ENCODE peak calls at places on chromosomes 13 and 19, in four cellular contexts. H is CD8-positive, alpha-beta T cell; Q is NB4; M is ascending aorta. P is an unnamed sample.

GRCh38 chr13:50130686-50131051 is 115.4 kb downstream of the KCNRG start:
- DNase-seq in M (no peak), Q (peak; percentile 59), H (peak; percentile 22), P (peak; percentile 30)

GRCh38 chr13:74755065-74755464 is 620.9 kb upstream of the KLF12 start:
- DNase-seq in M (no peak), H (no peak), Q (no peak), P (no peak)

GRCh38 chr13:60019119-60019993 is 144.4 kb downstream of the DIAPH3 start:
- DNase-seq in Q (peak; percentile 29), M (no peak), H (no peak), P (no peak)

GRCh38 chr13:53408306-53408705 is 379.7 kb downstream of the OLFM4 start:
- DNase-seq in M (no peak), Q (no peak), H (no peak), P (no peak)

GRCh38 chr19:50418186-50419021 is at the start of gene SPIB:
- DNase-seq in Q (peak; percentile 54), H (no peak), M (no peak), P (no peak)

GRCh38 chr13:109677206-109677605 is 109.2 kb downstream of the IRS2 start:
- DNase-seq in Q (no peak), M (no peak), H (no peak), P (no peak)

GRCh38 chr13:75076476-75076875 is 405.5 kb downstream of the TBC1D4 start:
- DNase-seq in H (no peak), Q (no peak), M (no peak), P (no peak)

GRCh38 chr13:40077396-40078027 is 422.1 kb downstream of the COG6 start:
- DNase-seq in Q (no peak), M (no peak), H (no peak), P (no peak)

GRCh38 chr13:37686501-37686900 is 87.9 kb upstream of the POSTN start:
- DNase-seq in H (no peak), Q (no peak), M (no peak), P (no peak)

GRCh38 chr13:91946498-91947070 is 548.2 kb downstream of the GPC5 start:
- DNase-seq in M (no peak), Q (peak; percentile 42), H (no peak), P (peak; percentile 2)

GRCh38 chr13:113553541-113554332 is 30.8 kb upstream of the TFDP1 start:
- DNase-seq in M (no peak), Q (no peak), H (no peak), P (no peak)

GRCh38 chr19:35559281-35559659 is 4.2 kb downstream of the ATP4A start:
- DNase-seq in M (no peak), Q (peak; percentile 77), H (no peak), P (no peak)

GRCh38 chr19:52889076-52889475 is 8.4 kb downstream of the ZNF320 start:
- DNase-seq in H (no peak), M (no peak), Q (no peak), P (no peak)

GRCh38 chr13:77810430-77810829 is 108.2 kb downstream of the EDNRB start:
- DNase-seq in M (no peak), H (no peak), Q (peak; percentile 60), P (no peak)

GRCh38 chr19:8576273-8576993 is 809 bp downstream of the MYO1F start:
- DNase-seq in M (no peak), Q (peak; percentile 100), H (peak; percentile 33), P (no peak)

GRCh38 chr13:113883921-113884804 is 20.3 kb upstream of the GAS6 start:
- DNase-seq in M (no peak), H (no peak), Q (no peak), P (no peak)

GRCh38 chr19:29548483-29549085 is 22.8 kb downstream of the VSTM2B start:
- DNase-seq in Q (no peak), H (no peak), M (no peak), P (no peak)

GRCh38 chr13:86877449-86877848 is 793.7 kb upstream of the SLITRK5 start:
- DNase-seq in Q (no peak), H (no peak), M (no peak), P (no peak)

GRCh38 chr13:43879323-43880181 is at the start of the genes CCDC122 and LACC1:
- DNase-seq in H (peak; percentile 69), Q (peak; percentile 87), M (peak; percentile 18), P (peak; percentile 51)

GRCh38 chr13:34391071-34391470 is 551.0 kb upstream of the NBEA start:
- DNase-seq in H (no peak), Q (no peak), M (no peak), P (no peak)

GRCh38 chr19:1401138-1401888 is at the start of gene GAMT:
- DNase-seq in Q (peak; percentile 33), H (peak; percentile 64), M (no peak), P (peak; percentile 45)

GRCh38 chr19:42282810-42283247 is 13.8 kb downstream of the CIC start:
- DNase-seq in M (no peak), H (no peak), Q (no peak), P (no peak)

GRCh38 chr19:42280761-42281174 is 11.7 kb downstream of the CIC start:
- DNase-seq in M (no peak), H (peak; percentile 28), Q (peak; percentile 76), P (no peak)

GRCh38 chr19:42279902-42280760 is 11.1 kb downstream of the CIC start:
- DNase-seq in Q (peak; percentile 92), H (peak; percentile 82), M (peak; percentile 69), P (peak; percentile 77)

GRCh38 chr19:42282036-42282762 is 13.1 kb downstream of the CIC start:
- DNase-seq in H (no peak), M (no peak), Q (no peak), P (no peak)

DNA sequence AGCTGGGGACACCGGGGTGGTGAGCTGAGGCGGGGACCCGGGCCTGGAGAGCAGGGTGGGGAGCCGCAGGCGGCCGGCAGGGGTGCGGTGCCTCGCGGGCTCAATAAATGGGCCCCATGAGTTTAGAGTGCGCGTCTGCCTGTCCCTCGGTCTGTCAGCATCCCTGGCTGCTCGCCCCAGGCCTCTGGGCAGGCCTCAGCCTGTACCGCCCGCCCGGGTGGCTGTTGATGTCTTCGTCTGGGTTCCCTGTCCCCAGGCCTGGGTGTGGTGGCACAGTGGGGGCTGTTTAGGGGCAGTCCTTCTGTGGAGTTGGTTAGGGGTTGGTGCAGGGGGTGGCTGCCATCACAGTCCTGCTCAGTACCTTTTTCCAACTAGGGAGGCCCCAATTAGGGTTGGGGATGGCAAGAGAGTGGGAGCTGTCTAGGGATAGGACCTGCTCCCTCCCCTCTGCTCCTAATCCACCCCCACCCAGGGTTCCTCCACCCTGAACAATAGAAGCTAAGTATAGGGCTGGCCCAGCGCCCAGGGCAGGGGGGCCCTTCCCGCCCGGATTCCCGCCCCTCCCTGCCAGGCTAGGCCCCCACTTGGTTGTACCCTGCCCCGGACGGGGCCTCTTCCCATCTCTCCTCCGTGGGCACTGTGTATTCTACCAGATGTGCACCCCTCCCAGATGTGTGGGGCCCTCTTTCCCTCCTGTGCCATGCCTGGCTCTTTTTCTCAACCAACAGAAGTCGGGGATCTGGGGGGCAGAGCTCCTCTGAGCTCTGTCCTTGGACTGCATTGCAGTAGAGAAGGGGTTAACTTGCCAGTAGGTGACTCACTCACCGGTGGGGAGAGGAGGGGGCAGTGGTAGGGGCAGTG is 12.4 kb downstream of the CIC start:
- DNase-seq in M (no peak), Q (peak; percentile 67), H (no peak), P (peak; percentile 34)
- TF ChIP-seq CTCF in M (no peak), Q (no peak), H (no peak), P (no peak)

GRCh38 chr19:11736696-11737095 is 2.0 kb downstream of the ZNF823 start:
- DNase-seq in Q (peak; percentile 99), M (no peak), H (no peak), P (no peak)

GRCh38 chr19:11735375-11735774 is 3.4 kb downstream of the ZNF823 start:
- DNase-seq in H (no peak), M (no peak), Q (no peak), P (no peak)

GRCh38 chr19:11738746-11739620 is at the start of gene ZNF823:
- DNase-seq in H (peak; percentile 97), M (peak; percentile 96), Q (peak; percentile 98), P (peak; percentile 99)

DNA sequence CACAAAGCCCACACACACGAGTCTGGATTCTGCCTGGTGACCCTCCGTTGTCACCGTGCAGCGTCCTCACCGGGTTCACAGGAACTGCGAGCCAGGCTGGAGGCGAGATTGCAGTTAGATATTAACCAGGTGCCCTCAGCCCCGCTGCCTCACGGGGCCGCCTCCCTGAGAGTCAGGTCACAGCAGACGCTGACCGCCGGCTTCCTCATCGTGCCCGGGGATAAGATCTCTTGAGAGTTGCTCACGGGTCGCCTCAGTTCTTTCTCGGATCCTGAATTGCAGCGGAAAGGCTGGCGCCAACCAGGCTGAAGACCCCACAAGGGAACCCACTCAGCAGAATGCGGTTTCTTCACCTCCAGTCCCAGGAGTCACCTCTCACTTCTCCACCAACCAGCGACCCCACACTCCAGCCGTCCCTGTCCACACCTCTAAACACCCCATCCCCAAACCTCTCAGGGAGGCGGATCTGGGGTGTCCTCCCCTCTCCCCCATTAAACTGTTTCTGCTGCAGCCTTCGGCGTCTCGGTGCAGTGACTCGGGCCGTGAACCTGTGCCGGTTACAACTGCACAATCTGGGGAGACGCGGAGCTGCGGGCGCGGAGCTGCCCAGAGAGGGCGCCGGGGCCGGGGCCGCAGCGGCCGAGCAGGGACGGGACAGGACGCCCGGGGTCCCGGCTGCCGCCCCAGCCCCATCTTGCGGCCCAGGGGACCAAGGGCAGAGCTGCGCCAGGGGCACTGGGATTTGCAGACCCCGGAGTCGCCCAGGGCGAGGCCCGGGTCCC is 591 bp downstream of the ZNF823 start:
- DNase-seq in M (no peak), H (peak; percentile 24), Q (peak; percentile 65), P (no peak)
- TF ChIP-seq CTCF in M (no peak), H (no peak), Q (no peak), P (no peak)

GRCh38 chr19:55146078-55146647 is 2.8 kb downstream of the TNNT1 start:
- DNase-seq in H (peak; percentile 26), Q (peak; percentile 43), M (no peak), P (no peak)
- TF ChIP-seq CTCF in H (no peak), Q (peak; percentile 49), M (no peak), P (peak; percentile 70)

GRCh38 chr19:18590273-18591272 is 2.0 kb downstream of the REX1BD start:
- DNase-seq in Q (no peak), H (no peak), M (no peak), P (peak; percentile 74)

GRCh38 chr19:18588611-18589379 is at the start of gene REX1BD:
- DNase-seq in M (no peak), Q (peak; percentile 94), H (peak; percentile 86), P (peak; percentile 83)

GRCh38 chr19:18587962-18588610 is 512 bp upstream of the REX1BD start:
- DNase-seq in Q (peak; percentile 49), H (no peak), M (no peak), P (no peak)

GRCh38 chr19:18587561-18587960 is 1.0 kb upstream of the REX1BD start:
- DNase-seq in H (no peak), M (no peak), Q (no peak), P (no peak)

DNA sequence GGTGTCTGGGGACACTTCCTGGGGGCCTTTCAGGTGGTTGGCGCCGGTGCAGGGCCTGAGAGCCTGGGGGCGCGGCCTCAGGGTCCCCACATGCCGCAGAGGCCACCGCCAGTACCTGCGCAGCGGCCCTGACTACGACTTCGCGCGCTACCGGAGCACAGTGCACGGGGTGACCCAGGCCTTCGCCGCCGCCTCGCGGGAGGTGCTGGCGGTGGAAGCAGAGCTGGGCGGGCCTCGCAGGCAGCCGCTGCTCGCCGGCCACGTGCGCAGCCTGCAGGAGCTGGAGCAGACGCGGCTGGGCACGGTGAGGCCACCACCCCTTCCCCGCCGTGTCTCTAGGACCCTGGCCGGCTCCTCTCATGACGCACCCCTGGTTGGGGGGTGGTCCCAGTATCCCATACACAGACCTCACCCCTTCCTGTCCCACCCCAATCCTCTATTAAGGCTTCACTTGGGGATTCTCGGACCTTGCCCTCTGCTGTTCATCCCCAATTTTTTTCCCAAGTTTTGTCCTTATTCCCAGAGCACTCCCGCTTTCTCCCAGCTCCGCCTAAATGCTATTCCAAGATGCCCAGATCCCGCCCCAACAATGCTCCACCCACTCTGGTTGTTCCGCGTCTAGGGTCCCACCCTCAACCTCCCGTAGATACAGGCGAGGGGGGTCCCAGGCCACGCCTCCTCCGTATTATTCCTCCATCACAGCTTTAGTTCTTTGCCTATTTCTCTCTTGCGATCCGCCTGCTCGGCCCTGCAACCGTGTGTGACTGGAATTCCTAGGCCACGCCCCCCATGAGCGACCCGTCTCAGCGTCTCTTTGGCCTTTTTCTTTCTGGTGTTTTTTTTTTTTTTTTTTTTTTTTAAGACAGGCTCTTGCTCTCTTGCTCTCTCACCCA is 1.0 kb downstream of the REX1BD start:
- DNase-seq in Q (peak; percentile 85), M (no peak), H (peak; percentile 71), P (peak; percentile 62)
- TF ChIP-seq CTCF in Q (no peak), M (peak; percentile 46), H (no peak), P (peak; percentile 22)